ENCODE peak calls at places on chromosomes 13 and 19, in seven cellular contexts. R, L, I, Y, A, K and V are unnamed samples.

GRCh38 chr19:31648347-31648746 is 299.1 kb upstream of the TSHZ3 start:
- DNase-seq in R (no peak), L (no peak), I (no peak), Y (no peak), A (no peak), K (no peak), V (no peak)

GRCh38 chr19:28313633-28314032 is 899.3 kb downstream of the UQCRFS1 start:
- DNase-seq in R (no peak), L (no peak), I (no peak), Y (no peak), A (no peak), K (no peak), V (no peak)

GRCh38 chr13:41296879-41297646 is 14.0 kb upstream of the NAA16 start:
- DNase-seq in R (no peak), L (no peak), I (no peak), Y (no peak), A (no peak), K (no peak), V (no peak)

GRCh38 chr19:46428278-46429141 is at the start of gene PNMA8C:
- DNase-seq in R (no peak), L (peak), I (no peak), Y (peak), A (peak), K (no peak), V (peak)

GRCh38 chr13:90386090-90386489 is 961.4 kb upstream of the MIR17HG start:
- DNase-seq in R (no peak), L (no peak), I (no peak), Y (no peak), A (no peak), K (no peak), V (no peak)

GRCh38 chr19:718251-719024 is 9.7 kb downstream of the PALM start:
- DNase-seq in R (no peak), L (no peak), I (no peak), Y (no peak), A (no peak), K (no peak), V (no peak)

GRCh38 chr13:52851153-52851962 is 2.9 kb upstream of the PCDH8 start:
- DNase-seq in R (no peak), L (no peak), I (no peak), Y (no peak), A (no peak), K (peak), V (peak)

GRCh38 chr19:768424-768823 is 17.5 kb downstream of the MISP start:
- DNase-seq in R (no peak), L (no peak), I (no peak), Y (no peak), A (no peak), K (no peak), V (no peak)

GRCh38 chr13:19179916-19180315 is 1.7 kb downstream of the TUBA3C start:
- DNase-seq in R (no peak), L (no peak), I (no peak), Y (no peak), A (no peak), K (no peak), V (no peak)

GRCh38 chr19:1057185-1057857 is 9.6 kb upstream of the ARHGAP45 start:
- DNase-seq in R (no peak), L (no peak), I (no peak), Y (peak), A (no peak), K (peak), V (peak)

GRCh38 chr13:107553838-107554237 is 661.5 kb downstream of the LIG4 start:
- DNase-seq in R (no peak), L (no peak), I (no peak), Y (no peak), A (no peak), K (no peak), V (no peak)

GRCh38 chr13:38395505-38395803 is 45.8 kb downstream of the UFM1 start:
- DNase-seq in R (no peak), L (no peak), I (no peak), Y (no peak), A (no peak), K (peak), V (no peak)

GRCh38 chr19:18357041-18357440 is 16.6 kb downstream of the PGPEP1 start:
- DNase-seq in R (no peak), L (no peak), I (no peak), Y (no peak), A (no peak), K (no peak), V (no peak)

GRCh38 chr19:3683405-3683865 is 16.8 kb downstream of the PIP5K1C start:
- DNase-seq in R (no peak), L (no peak), I (no peak), Y (no peak), A (no peak), K (no peak), V (peak)

GRCh38 chr19:55098716-55099556 is 18.5 kb downstream of the PPP1R12C start:
- DNase-seq in R (no peak), L (no peak), I (no peak), Y (no peak), A (no peak), K (no peak), V (no peak)